ENCODE peak calls at places on chromosomes 11 and 22, in five cellular contexts. J, A, V, T and S are unnamed samples.

GRCh38 chr22:26443901-26444300 is 14.8 kb downstream of the ASPHD2 start:
- DNase-seq in J (no peak), A (no peak), V (no peak), T (no peak), S (no peak)

GRCh38 chr11:62602141-62603071 is 741 bp upstream of the MTA2 start:
- DNase-seq in J (no peak), A (peak; percentile 84), V (no peak), T (no peak), S (no peak)

GRCh38 chr11:2399488-2400068 is 972 bp upstream of the TSSC4 start:
- DNase-seq in J (no peak), A (no peak), V (peak; percentile 36), T (no peak), S (no peak)

GRCh38 chr22:35470903-35471321 is 69.7 kb upstream of the RASD2 start:
- DNase-seq in J (peak; percentile 83), A (no peak), V (no peak), T (peak; percentile 46), S (no peak)

GRCh38 chr22:43955040-43955882 is at the start of gene SAMM50:
- DNase-seq in J (peak; percentile 87), A (peak; percentile 92), V (peak; percentile 77), T (peak; percentile 94), S (peak; percentile 82)

GRCh38 chr11:83241291-83241946 is 44.7 kb downstream of the CCDC90B start:
- DNase-seq in J (peak; percentile 63), A (peak; percentile 78), V (no peak), T (peak; percentile 78), S (peak; percentile 79)

GRCh38 chr11:69646493-69647201 is 5.7 kb downstream of the CCND1 start:
- DNase-seq in J (no peak), A (no peak), V (no peak), T (no peak), S (no peak)

GRCh38 chr11:69269926-69270697 is 23.8 kb upstream of the MYEOV start:
- DNase-seq in J (no peak), A (no peak), V (no peak), T (no peak), S (no peak)

GRCh38 chr11:60923800-60924109 is 505 bp upstream of the TMEM132A start:
- DNase-seq in J (no peak), A (no peak), V (no peak), T (no peak), S (no peak)

GRCh38 chr22:38204784-38205183 is 3.0 kb downstream of the MAFF start:
- DNase-seq in J (no peak), A (no peak), V (no peak), T (no peak), S (no peak)

GRCh38 chr22:46368422-46368821 is 32.9 kb downstream of the TRMU start:
- DNase-seq in J (no peak), A (no peak), V (no peak), T (no peak), S (no peak)

GRCh38 chr11:62193954-62194353 is 3.9 kb downstream of the SCGB1D1 start:
- DNase-seq in J (no peak), A (no peak), V (no peak), T (no peak), S (peak; percentile 8)

GRCh38 chr22:46684706-46685105 is 53.3 kb downstream of the CERK start:
- DNase-seq in J (no peak), A (peak; percentile 16), V (no peak), T (no peak), S (no peak)

GRCh38 chr11:8056810-8057463 is 24.1 kb upstream of the TUB start:
- DNase-seq in J (no peak), A (peak; percentile 58), V (no peak), T (peak; percentile 74), S (peak; percentile 39)

GRCh38 chr11:95404370-95404769 is 173.4 kb upstream of the SESN3 start:
- DNase-seq in J (no peak), A (no peak), V (no peak), T (no peak), S (no peak)

GRCh38 chr11:95241673-95242072 is 10.7 kb upstream of the SESN3 start:
- DNase-seq in J (no peak), A (no peak), V (no peak), T (no peak), S (peak; percentile 29)

GRCh38 chr11:131760191-131760951 is 390.0 kb downstream of the NTM start:
- DNase-seq in J (no peak), A (peak; percentile 20), V (no peak), T (no peak), S (no peak)

GRCh38 chr11:16088774-16089173 is 267.6 kb downstream of the SOX6 start:
- DNase-seq in J (no peak), A (no peak), V (no peak), T (no peak), S (no peak)

GRCh38 chr11:2300936-2301630 is 635 bp downstream of the C11orf21 start:
- DNase-seq in J (no peak), A (no peak), V (no peak), T (no peak), S (no peak)

GRCh38 chr11:35364101-35364780 is 55.1 kb downstream of the SLC1A2 start:
- DNase-seq in J (no peak), A (peak; percentile 86), V (no peak), T (peak; percentile 77), S (peak; percentile 85)

GRCh38 chr22:30212363-30212995 is 34.1 kb downstream of the LIF start:
- DNase-seq in J (peak; percentile 96), A (peak; percentile 89), V (no peak), T (peak; percentile 94), S (peak; percentile 98)

GRCh38 chr11:36411202-36411640 is 98.9 kb downstream of the TRAF6 start:
- DNase-seq in J (no peak), A (peak; percentile 59), V (no peak), T (no peak), S (no peak)

GRCh38 chr11:34654491-34655334 is 33.8 kb downstream of the EHF start:
- DNase-seq in J (peak; percentile 99), A (peak; percentile 88), V (no peak), T (peak; percentile 77), S (peak; percentile 77)

GRCh38 chr11:60831143-60831500 is 10.8 kb upstream of the CCDC86 start:
- DNase-seq in J (peak; percentile 61), A (peak; percentile 89), V (peak; percentile 65), T (peak; percentile 69), S (peak; percentile 76)

GRCh38 chr11:104879514-104880190 is 18.6 kb downstream of the CASP12 start:
- DNase-seq in J (no peak), A (no peak), V (no peak), T (no peak), S (no peak)

GRCh38 chr11:1102996-1103395 is 28.3 kb downstream of the MUC2 start:
- DNase-seq in J (no peak), A (no peak), V (no peak), T (no peak), S (no peak)

GRCh38 chr22:42902875-42903510 is 45.9 kb upstream of the ARFGAP3 start:
- DNase-seq in J (no peak), A (no peak), V (no peak), T (peak; percentile 90), S (no peak)

GRCh38 chr22:28547132-28547842 is 132.4 kb downstream of the TTC28 start:
- DNase-seq in J (no peak), A (no peak), V (no peak), T (peak; percentile 4), S (peak; percentile 51)

GRCh38 chr11:119518746-119519382 is 95.9 kb upstream of the THY1 start:
- DNase-seq in J (no peak), A (no peak), V (no peak), T (peak; percentile 42), S (peak; percentile 59)

GRCh38 chr11:70854201-70854600 is 398.2 kb downstream of the SHANK2 start:
- DNase-seq in J (no peak), A (no peak), V (no peak), T (no peak), S (no peak)

GRCh38 chr11:70851907-70852306 is 400.5 kb downstream of the SHANK2 start:
- DNase-seq in J (no peak), A (no peak), V (no peak), T (no peak), S (no peak)

GRCh38 chr11:70851308-70851707 is 401.1 kb downstream of the SHANK2 start:
- DNase-seq in J (no peak), A (no peak), V (no peak), T (no peak), S (no peak)

GRCh38 chr11:70854891-70855556 is 397.4 kb downstream of the SHANK2 start:
- DNase-seq in J (no peak), A (peak; percentile 9), V (no peak), T (no peak), S (no peak)

DNA sequence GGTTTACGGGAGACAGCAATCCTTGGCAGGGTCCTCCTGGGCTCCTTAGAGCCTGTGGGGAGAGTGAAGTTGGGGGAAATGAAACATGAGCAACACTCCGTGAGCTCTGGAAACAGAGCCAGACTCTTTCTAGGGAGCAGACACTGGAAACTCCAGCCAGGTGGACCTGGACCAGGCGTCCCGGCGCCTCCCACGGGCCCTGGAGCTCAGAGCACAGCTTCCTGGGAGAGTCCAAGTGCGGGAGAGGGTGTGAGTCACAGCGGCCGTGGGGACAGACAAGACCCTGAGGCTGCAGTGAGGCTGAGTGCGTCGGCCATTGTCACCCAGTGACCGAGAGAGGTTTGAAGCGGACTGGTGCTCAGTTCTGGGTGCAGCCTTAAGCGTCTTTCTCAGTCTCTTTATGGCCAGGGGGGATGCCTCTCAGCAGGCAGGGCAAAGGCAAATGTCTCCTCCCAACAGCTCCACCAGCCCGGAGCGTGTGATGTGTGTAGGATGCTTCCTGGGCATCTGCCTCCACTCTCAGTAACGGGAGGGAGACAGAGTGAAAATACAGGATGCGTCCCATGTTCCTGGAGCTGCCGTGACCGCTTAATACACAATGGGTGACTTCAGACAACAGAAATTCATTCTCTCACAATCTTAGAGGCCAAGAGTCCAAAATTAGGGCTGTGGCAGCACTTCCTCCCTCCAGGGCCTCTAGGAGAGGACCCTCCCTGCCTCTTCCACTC is 399.1 kb downstream of the SHANK2 start:
- DNase-seq in J (no peak), A (no peak), V (no peak), T (no peak), S (no peak)
- H3K27me3 ChIP-seq in J (no peaks in the 10 kb centered on the region), A (no peaks in the 10 kb centered on the region), V (no peaks in the 10 kb centered on the region), T (no peaks in the 10 kb centered on the region), S (no peaks in the 10 kb centered on the region)

GRCh38 chr11:47373876-47374820 is 4.2 kb downstream of the SPI1 start:
- DNase-seq in J (peak; percentile 60), A (peak; percentile 81), V (peak; percentile 85), T (peak; percentile 77), S (peak; percentile 46)
- H3K4me3 ChIP-seq in J (no peak overlapping the region), A (no peak overlapping the region), V (no peak overlapping the region), T (no peak overlapping the region), S (no peak overlapping the region)

DNA sequence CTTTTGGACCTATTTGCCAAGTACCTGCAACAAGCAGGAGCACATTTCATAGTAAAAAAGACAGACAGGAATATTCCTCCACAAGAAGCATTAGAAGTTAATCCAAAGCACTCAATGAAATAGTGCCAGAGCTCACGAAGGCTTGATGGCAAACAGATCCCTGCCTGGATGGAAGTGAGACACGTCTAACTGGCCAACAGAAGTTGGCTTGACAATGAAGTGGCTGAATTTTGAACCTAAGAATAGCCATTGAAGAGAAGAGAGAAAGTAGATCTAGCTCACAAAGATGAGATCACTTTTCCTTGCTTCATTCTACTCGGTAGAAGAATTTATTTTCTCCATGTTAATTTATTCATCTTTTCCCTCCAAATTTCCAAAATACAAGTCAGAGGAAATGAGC is 30.6 kb upstream of the APOA1 start:
- DNase-seq in J (no peak), A (no peak), V (no peak), T (no peak), S (no peak)
- H3K36me3 ChIP-seq in J (peaks cover 88% of the 10 kb centered on the region), A (no peaks in the 10 kb centered on the region), V (peaks cover 21% of the 10 kb centered on the region), T (peaks cover 68% of the 10 kb centered on the region), S (peaks cover 4% of the 10 kb centered on the region)

DNA sequence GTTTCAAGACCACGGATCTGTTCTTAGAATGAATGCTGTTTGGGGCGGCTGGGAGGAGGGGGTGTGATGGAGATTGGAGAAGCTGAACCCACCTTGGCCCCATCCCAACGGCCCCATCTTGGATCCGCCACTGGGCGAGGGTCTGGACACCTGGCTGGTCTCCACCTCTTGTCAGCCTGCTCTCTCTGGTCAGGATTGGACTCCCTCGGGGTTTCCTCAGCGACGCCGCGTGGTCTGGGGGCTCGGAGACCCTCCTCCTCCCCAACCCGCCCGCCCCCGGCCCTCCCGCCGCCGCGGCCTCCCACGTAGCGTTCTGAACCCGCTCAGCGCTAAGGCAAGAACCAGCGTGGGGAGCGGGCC is 4.3 kb upstream of the FLI1 start:
- DNase-seq in J (no peak), A (no peak), V (no peak), T (no peak), S (no peak)
- H3K27me3 ChIP-seq in J (peaks cover 87% of the 10 kb centered on the region), A (peaks cover 28% of the 10 kb centered on the region), V (peaks cover 13% of the 10 kb centered on the region), T (peaks cover 80% of the 10 kb centered on the region), S (peaks cover 29% of the 10 kb centered on the region)